ENCODE peak calls at places on chromosomes 2 and 18, in five cellular contexts. E is esophagus squamous epithelium, B is GM12878, S is breast epithelium, O is IMR-90. V is an unnamed sample.

GRCh38 chr2:235639387-235639786 is 145.5 kb downstream of the AGAP1 start:
- DNase-seq in B (no peak), O (peak), E (no peak), S (peak), V (peak)

GRCh38 chr2:163341426-163341825 is 394.4 kb downstream of the FIGN start:
- DNase-seq in B (no peak), O (peak), E (no peak), S (no peak), V (no peak)

GRCh38 chr2:6864938-6865345 is 765 bp downstream of the CMPK2 start:
- DNase-seq in E (no peak), S (no peak), B (no peak), O (no peak), V (no peak)

GRCh38 chr2:120818441-120818920 is 82.8 kb downstream of the GLI2 start:
- DNase-seq in O (peak), S (no peak), E (no peak), B (no peak), V (no peak)

GRCh38 chr2:53473236-53473635 is 294.4 kb upstream of the CHAC2 start:
- DNase-seq in B (no peak), E (no peak), O (no peak), S (no peak), V (no peak)

GRCh38 chr2:75098856-75099255 is 100.5 kb downstream of the TACR1 start:
- DNase-seq in S (no peak), E (no peak), O (peak), B (no peak), V (no peak)

GRCh38 chr2:203960791-203961190 is 24.2 kb downstream of the ICOS start:
- DNase-seq in B (no peak), S (no peak), O (no peak), E (no peak), V (no peak)

GRCh38 chr2:29530281-29530680 is 391.1 kb downstream of the ALK start:
- DNase-seq in E (no peak), S (no peak), O (peak), B (no peak), V (no peak)

GRCh38 chr18:25516121-25516520 is 164.2 kb upstream of the ZNF521 start:
- DNase-seq in S (no peak), E (no peak), O (no peak), B (no peak), V (no peak)

GRCh38 chr2:12619975-12620374 is 96.8 kb upstream of the TRIB2 start:
- DNase-seq in S (peak), E (no peak), O (peak), B (no peak), V (no peak)

GRCh38 chr2:235333076-235333475 is 160.8 kb upstream of the AGAP1 start:
- DNase-seq in E (no peak), B (no peak), O (peak), S (no peak), V (peak)

GRCh38 chr18:1018211-1018651 is 113.6 kb downstream of the ADCYAP1 start:
- DNase-seq in S (no peak), B (no peak), O (peak), E (no peak), V (no peak)

GRCh38 chr2:110955045-110955444 is 165.7 kb upstream of the BCL2L11 start:
- DNase-seq in B (no peak), O (no peak), E (no peak), S (no peak), V (no peak)

GRCh38 chr2:72034353-72035095 is 113.1 kb downstream of the CYP26B1 start:
- DNase-seq in B (no peak), E (no peak), O (no peak), S (no peak), V (peak)

DNA sequence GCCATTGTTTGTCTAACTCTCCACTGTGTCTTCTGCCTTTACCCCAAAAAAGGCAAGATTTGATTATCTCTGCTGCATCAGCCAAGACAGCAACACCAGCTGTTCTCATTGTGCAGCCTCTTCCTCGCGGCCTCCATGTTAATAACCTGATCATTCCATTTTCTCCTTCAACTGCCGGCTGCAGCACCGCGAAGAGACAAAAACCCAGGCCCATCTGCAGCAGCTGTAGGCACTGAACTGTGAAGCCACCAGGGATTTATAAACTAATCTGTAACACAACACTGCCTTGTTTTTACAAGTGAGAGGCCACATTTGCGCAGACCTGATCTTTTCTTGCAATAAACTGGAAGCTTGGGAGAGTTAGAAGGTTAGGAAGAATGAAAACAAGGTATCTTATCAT is 147.8 kb downstream of the SATB2 start:
- DNase-seq in S (no peak), E (no peak), B (no peak), O (no peak), V (no peak)
- TF ChIP-seq POLR2A in S (no peak), E (no peak), B (no peak), O (no peak), V (no peak)

GRCh38 chr2:114752425-114752824 is 310.0 kb downstream of the DPP10 start:
- DNase-seq in S (no peak), E (no peak), B (no peak), O (no peak), V (no peak)

GRCh38 chr2:114753145-114753544 is 310.7 kb downstream of the DPP10 start:
- DNase-seq in O (no peak), B (no peak), S (no peak), E (no peak), V (no peak)

DNA sequence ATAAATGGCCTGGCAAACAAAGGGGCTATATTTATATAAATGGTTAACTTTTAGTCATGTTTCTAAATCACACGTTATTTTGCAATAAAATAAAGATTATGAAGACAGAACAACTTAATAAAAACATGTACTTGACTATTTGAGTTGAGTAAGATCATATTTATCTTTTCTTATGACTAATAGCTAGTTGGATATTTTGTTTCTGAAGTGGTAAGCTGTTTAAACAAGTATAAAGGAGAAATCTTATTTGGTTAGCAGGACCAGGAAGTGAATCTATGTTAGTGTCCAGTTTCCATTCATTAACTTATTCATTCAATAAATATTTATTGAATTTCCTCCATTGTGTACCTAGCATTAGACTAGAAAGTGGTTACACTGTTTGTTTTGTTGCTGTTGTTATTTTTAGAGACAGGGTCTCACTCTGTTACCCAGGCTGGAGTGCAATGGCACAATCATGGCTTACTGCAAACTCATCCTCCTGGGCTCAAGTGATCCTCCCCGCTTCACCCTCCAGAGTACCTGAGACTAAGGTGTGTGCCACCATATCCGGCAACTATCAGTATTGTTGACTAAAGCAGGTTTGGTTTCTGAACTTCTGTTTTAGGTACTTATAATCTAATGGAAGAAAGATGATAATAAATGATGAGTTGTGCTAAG is 312.6 kb downstream of the DPP10 start:
- DNase-seq in S (no peak), O (no peak), E (no peak), B (no peak), V (no peak)
- H3K4me3 ChIP-seq in S (no peak), O (no peak), E (no peak), B (no peak), V (no peak)

DNA sequence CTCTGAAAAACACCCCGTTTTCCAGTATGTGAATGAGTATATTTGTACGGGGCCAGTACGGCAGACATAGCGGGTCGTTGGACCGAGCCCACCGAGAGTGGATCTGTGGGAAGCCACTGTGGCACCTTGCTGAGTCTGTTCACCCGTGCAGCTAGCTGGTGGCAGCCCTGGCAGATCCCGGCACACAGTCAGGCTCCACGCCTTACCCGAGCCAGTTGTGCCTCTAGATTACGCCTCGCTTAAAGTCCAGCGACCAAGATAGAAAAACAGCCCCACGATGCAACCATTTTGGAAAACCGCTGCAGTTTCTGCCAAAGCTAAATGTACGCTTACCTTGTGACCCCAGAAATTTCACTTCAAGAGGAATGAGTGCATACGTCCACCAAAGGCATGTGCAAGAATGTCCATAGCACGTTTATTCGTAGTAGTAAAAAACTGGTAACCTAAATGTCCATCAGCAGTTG is 458 bp upstream of the WDR33 start:
- DNase-seq in B (no peak), E (no peak), O (no peak), S (no peak), V (no peak)
- TF ChIP-seq POLR2A in B (no peak), E (no peak), O (no peak), S (no peak), V (no peak)

GRCh38 chr2:237735762-237736161 is 62.8 kb upstream of the RBM44 start:
- DNase-seq in B (no peak), S (no peak), E (no peak), O (no peak), V (no peak)
- H3K4me3 ChIP-seq in B (no peak), S (no peak), E (no peak), O (no peak), V (no peak)

DNA sequence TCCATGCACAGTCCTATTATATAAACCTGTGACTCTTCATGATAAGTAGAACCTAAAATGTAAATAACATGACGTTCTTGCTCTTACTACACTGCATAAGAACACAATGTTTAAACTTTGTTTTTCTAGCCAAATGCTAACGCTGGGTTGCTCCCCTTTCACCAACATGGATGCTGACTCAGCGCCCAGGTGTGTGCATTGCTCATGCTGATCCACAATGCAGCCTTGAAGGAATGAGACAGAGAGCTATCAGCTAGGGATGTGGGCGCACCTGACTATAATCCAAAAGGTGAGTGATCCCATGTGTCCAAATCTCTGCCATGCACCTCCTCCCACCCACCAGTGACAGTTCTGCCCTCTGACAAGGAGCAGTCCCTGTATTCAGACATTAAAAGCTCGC is 235.0 kb downstream of the IRS1 start:
- DNase-seq in S (no peak), B (no peak), O (no peak), E (no peak), V (no peak)
- TF ChIP-seq POLR2A in S (no peak), B (no peak), O (no peak), E (no peak), V (no peak)

V was measured in lower leg skin.